ENCODE peak calls at places on chromosomes 13 and 19, in four cellular contexts. W is DND-41, M is fibroblast of villous mesenchyme, E is heart right ventricle. D is an unnamed sample.

GRCh38 chr13:46894534-46894906 is 2.3 kb downstream of the HTR2A start:
- DNase-seq in E (no peak), M (no peak), W (no peak), D (no peak)

GRCh38 chr13:21259571-21260455 is 83.4 kb downstream of the MRPL57 start:
- DNase-seq in E (no peak), W (no peak), M (no peak), D (no peak)

GRCh38 chr13:59458908-59459579 is 704.7 kb downstream of the DIAPH3 start:
- DNase-seq in E (peak), W (no peak), M (peak), D (no peak)

GRCh38 chr13:48500652-48501197 is 32.2 kb downstream of the RCBTB2 start:
- DNase-seq in W (no peak), M (peak), E (no peak), D (no peak)

GRCh38 chr19:49133621-49134454 is 14.5 kb downstream of the PPFIA3 start:
- DNase-seq in W (peak), M (peak), E (peak), D (no peak)

GRCh38 chr19:12930002-12930645 is 3.4 kb downstream of the FARSA start:
- DNase-seq in M (no peak), W (no peak), E (no peak), D (no peak)

GRCh38 chr13:100646030-100646673 is 28.4 kb downstream of the TMTC4 start:
- DNase-seq in M (peak), E (no peak), W (no peak), D (peak)

GRCh38 chr13:66301482-66301881 is 928.7 kb downstream of the PCDH9 start:
- DNase-seq in M (no peak), W (no peak), E (no peak), D (no peak)

GRCh38 chr13:113777311-113778260 is 18.6 kb downstream of the TMEM255B start:
- DNase-seq in E (no peak), W (peak), M (peak), D (peak)

GRCh38 chr13:109408596-109409382 is 377.6 kb downstream of the IRS2 start:
- DNase-seq in M (peak), W (no peak), E (no peak), D (no peak)

GRCh38 chr13:51764184-51765141 is 39.5 kb downstream of the DHRS12 start:
- DNase-seq in W (peak), E (peak), M (peak), D (no peak)

GRCh38 chr13:29844441-29844840 is 6.0 kb downstream of the UBL3 start:
- DNase-seq in M (no peak), W (no peak), E (no peak), D (no peak)

GRCh38 chr19:37999309-38000213 is 92.6 kb downstream of the SIPA1L3 start:
- DNase-seq in E (peak), W (no peak), M (peak), D (no peak)

DNA sequence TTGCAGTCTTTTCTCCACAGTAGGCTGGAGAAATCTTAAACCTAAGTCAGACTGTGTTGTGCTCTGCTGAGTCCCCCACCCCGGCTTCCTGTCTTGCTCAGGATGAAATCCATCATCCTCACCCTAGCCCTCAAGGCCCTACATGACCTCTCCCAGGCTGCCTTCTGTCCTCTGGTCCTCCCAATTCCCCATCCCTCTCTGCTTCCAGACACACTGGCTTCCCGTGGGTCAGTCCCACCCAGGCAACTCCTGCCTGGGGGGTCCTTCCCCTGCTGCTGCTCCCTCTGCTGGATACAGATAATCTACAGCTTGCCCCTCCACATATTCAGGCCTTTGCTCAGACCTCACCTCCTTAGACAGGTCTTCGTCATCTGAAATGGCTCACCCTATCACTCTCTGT is 18.4 kb upstream of the CBY2 start:
- DNase-seq in E (no peak), W (no peak), M (no peak), D (no peak)
- TF ChIP-seq CTCF in E (no peak), W (peak), M (peak), D (no peak)

DNA sequence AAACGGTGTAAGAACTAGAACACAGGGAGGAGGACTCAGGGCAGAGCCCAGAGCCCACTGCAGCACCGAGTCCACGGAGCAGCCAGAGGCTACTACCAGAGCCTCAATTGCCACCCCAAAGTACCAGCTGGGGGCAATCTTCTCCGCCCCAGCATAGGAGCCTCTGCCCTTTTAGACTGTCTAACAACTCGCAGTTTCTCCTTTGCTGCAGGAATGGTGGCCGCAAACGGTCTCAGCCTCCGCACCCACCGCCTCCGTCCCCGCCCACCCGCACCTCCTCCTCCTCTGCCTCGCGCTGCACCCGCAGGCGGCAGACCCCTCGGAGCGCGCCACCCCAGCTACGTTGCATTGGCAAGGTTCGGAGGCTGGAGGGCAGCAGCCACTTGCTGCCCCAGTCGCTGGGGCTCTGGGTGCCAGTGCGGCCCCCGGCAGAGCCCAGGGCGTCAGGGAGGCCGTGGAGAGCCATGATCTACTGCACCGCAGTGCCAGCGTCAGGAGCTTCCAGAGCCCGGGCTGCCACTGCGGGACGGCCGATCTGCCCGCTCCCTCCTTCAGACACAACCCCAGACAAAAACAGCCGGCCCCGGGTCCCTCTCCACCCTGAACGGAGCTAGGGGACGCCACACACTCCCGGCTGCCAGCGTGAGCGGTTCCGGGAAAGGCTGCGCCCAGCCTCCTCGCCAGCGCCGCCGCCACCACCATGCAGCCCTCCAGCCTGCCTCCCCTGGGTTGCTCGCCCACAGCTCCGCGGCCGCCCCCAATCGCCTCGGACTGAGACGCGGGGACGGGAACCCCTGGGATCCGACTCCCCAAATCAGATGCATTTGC is 1.8 kb downstream of the FGF14 start:
- DNase-seq in W (no peak), M (no peak), E (peak), D (peak)
- TF ChIP-seq CTCF in W (no peak), M (no peak), E (no peak), D (no peak)

DNA sequence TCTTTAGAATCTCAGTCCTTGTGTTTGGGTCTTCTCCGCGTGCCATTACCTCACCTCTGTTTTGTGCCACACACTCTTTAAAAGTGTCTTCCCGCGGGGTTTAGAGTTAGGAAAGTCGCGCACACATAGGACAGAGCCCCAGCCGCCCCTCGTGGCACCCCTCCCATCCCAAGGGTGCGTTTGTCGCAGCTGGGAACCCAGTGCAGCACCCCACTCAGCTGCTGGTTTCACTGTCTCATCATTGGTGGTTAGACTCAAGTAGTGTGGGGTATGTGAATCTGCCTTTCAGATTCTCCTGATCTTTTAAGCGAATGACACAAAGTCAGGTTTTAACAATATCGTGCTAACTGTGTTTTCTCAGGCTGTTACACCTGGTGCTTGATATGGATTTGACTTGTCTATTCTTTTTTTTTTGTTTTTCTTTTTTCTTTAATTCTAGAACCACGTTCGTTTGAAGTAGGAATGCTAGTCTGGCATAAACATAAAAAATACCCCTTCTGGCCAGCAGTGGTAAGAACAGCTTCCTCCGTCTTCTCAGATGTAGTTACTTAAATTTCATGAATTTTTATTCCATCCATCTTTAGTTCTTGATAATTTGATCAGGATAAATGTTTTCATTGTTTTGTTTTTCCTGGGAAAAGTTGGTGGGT is 19.5 kb upstream of the NDUFS7 start:
- DNase-seq in W (no peak), M (no peak), E (no peak), D (no peak)
- TF ChIP-seq CTCF in W (peak), M (peak), E (no peak), D (peak)

GRCh38 chr13:24995225-24995804 is 100.6 kb upstream of the PABPC3 start:
- DNase-seq in M (peak), E (no peak), W (peak), D (peak)
- TF ChIP-seq CTCF in M (peak), E (peak), W (peak), D (peak)

GRCh38 chr19:35628264-35628564 is 622 bp upstream of the RBM42 start:
- DNase-seq in M (no peak), E (no peak), W (no peak), D (no peak)
- TF ChIP-seq CTCF in M (no peak), E (no peak), W (no peak), D (no peak)

GRCh38 chr19:14366529-14366928 is 14.7 kb upstream of the ADGRE5 start:
- DNase-seq in W (peak), M (peak), E (peak), D (peak)

GRCh38 chr19:14367016-14367415 is 14.2 kb upstream of the ADGRE5 start:
- DNase-seq in E (no peak), M (no peak), W (no peak), D (no peak)

GRCh38 chr19:14363203-14364097 is 17.8 kb upstream of the ADGRE5 start:
- DNase-seq in W (no peak), M (peak), E (peak), D (peak)

DNA sequence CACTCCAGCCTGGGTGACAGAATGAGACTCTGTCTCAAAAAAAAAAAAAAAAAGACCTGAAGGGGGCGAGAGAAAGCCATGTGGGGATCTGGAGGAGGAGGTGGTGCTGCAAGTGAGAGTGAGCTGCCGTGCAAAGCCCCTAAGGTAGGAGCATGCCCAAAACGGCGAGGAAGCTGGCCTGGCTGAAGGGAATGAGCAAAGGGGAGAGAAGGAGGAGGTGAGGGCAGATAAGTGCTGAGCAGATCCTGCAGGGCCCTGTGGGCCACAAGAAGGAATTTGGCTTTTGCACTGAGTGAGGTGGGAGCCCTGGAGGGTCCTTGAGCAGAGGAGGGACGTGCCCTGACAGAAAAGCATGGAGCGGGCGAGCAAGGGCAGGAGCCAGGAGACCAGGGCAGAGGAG is 19.4 kb upstream of the ADGRE5 start:
- DNase-seq in E (no peak), M (peak), W (no peak), D (no peak)
- TF ChIP-seq CTCF in E (no peak), M (peak), W (peak), D (no peak)

GRCh38 chr19:46052896-46053295 is 12.1 kb upstream of the IGFL4 start:
- DNase-seq in W (no peak), M (no peak), E (no peak), D (no peak)

GRCh38 chr19:46049597-46049996 is 8.8 kb upstream of the IGFL4 start:
- DNase-seq in W (no peak), E (no peak), M (no peak), D (no peak)
- TF ChIP-seq CTCF in W (peak), E (no peak), M (no peak), D (no peak)

GRCh38 chr19:18007939-18008673 is at the start of gene ARRDC2:
- DNase-seq in W (peak), E (peak), M (peak), D (peak)
- TF ChIP-seq CTCF in W (no peak), E (no peak), M (no peak), D (no peak)

GRCh38 chr19:4449826-4450075 is 7.8 kb downstream of the UBXN6 start:
- DNase-seq in M (no peak), W (no peak), E (no peak), D (no peak)

GRCh38 chr19:4446801-4447200 is 10.8 kb downstream of the UBXN6 start:
- DNase-seq in E (no peak), W (no peak), M (no peak), D (no peak)

GRCh38 chr19:4447327-4448146 is 10.1 kb downstream of the UBXN6 start:
- DNase-seq in W (no peak), M (no peak), E (no peak), D (no peak)

GRCh38 chr19:4448147-4448985 is 9.2 kb downstream of the UBXN6 start:
- DNase-seq in W (no peak), M (no peak), E (no peak), D (no peak)

DNA sequence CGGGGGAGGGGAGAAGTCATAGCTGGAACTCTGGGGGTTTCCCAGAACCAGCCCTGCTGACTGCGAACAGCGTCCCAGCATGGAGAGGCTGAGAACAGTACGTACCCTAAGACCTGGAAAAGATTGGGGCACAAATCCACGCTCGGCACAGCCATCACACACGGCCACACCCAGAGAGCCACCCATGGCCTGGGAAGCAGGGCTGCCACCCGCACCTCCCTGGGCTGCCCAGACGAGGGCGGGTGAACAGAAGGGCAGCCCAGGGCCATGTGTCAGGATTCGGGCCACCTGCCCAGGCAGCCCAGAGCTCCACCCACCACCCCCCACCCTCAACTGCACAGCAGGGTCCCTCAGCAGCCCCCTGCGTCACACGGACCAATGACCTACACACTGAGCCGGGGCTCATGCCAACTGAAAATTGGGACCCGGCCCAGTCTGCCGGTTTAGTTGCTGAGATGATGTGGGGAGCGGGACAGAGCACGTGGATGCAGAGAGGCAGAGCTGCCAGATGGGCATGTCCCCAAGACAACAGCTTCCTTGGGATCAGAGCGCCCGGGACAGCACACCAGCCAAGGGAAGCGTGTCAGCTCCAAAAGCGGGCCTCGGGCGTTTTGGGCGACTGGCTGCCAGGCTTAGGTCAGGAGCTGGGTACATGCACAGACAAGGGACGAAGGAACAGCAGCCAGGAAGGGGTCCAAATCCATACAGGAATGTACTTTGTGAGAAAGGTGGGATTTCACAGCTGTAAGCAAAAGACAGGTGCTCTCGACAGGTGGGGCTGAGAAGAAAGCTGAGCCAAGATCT is 8.4 kb downstream of the UBXN6 start:
- DNase-seq in M (no peak), E (peak), W (no peak), D (no peak)
- TF ChIP-seq CTCF in M (no peak), E (no peak), W (peak), D (no peak)